ENCODE peak calls at places on chromosomes 12 and 14, in eight cellular contexts. P is thyroid gland, S is NCI-H1417 treated with DMSO at 0.1 percent for 48 hours, Q is NCI-H1092 treated with DMSO at 0.1 percent for 48 hours, W is tibial artery, X is NCI-H1694 treated with DMSO at 0.1 percent for 48 hours, C is left colon, K is anterior cingulate cortex. B is an unnamed sample.

GRCh38 chr14:99537399-99537798 is 56.2 kb downstream of the CCNK start:
- DNase-seq in S (no peak), X (no peak), W (no peak), K (no peak), C (no peak), Q (no peak), P (peak), B (peak)

GRCh38 chr12:28795306-28795705 is 353.8 kb upstream of the FAR2 start:
- DNase-seq in S (no peak), K (no peak), Q (no peak), X (no peak), C (no peak), W (no peak), P (no peak), B (no peak)

GRCh38 chr14:77208266-77208978 is 26.8 kb downstream of the TMEM63C start:
- DNase-seq in Q (peak), C (peak), K (no peak), W (peak), S (peak), P (peak), X (no peak), B (peak)

GRCh38 chr14:81193924-81194633 is 26.7 kb downstream of the GTF2A1 start:
- DNase-seq in C (no peak), S (no peak), X (no peak), W (no peak), P (no peak), Q (no peak), K (no peak), B (no peak)

GRCh38 chr12:93358821-93359220 is 18.9 kb upstream of the NUDT4 start:
- DNase-seq in X (no peak), W (no peak), Q (no peak), P (no peak), K (no peak), S (no peak), C (no peak), B (no peak)

GRCh38 chr12:123949118-123949774 is 23.4 kb downstream of the CCDC92 start:
- DNase-seq in S (no peak), W (no peak), X (no peak), K (no peak), Q (no peak), P (no peak), C (no peak), B (no peak)

GRCh38 chr12:121786441-121786825 is 7.1 kb downstream of the RHOF start:
- DNase-seq in K (no peak), P (peak), C (peak), X (no peak), W (no peak), S (no peak), Q (no peak), B (peak)

GRCh38 chr14:68248481-68249255 is 429.1 kb downstream of the RAD51B start:
- DNase-seq in K (no peak), P (peak), X (peak), W (no peak), C (no peak), S (peak), Q (peak), B (no peak)

GRCh38 chr14:103014466-103015319 is 42.7 kb downstream of the CDC42BPB start:
- DNase-seq in C (no peak), W (no peak), K (no peak), P (no peak), Q (no peak), S (peak), X (no peak), B (no peak)

GRCh38 chr12:6818246-6819006 is 3.2 kb upstream of the GPR162 start:
- DNase-seq in S (no peak), Q (no peak), X (no peak), W (no peak), P (no peak), K (no peak), C (no peak), B (no peak)